ENCODE peak calls at places on chromosome 4, in eight cellular contexts. I, H, S, N, W, F, T and U are unnamed samples.

GRCh38 chr4:119057417-119057816 is 78.2 kb upstream of the MYOZ2 start:
- DNase-seq in H (no peak), F (no peak), I (no peak), S (no peak), W (no peak), N (no peak), T (no peak), U (no peak)

GRCh38 chr4:10316851-10317250 is 140.4 kb downstream of the ZNF518B start:
- DNase-seq in F (no peak), T (no peak), N (no peak), I (no peak), S (no peak), H (no peak), W (no peak), U (no peak)

GRCh38 chr4:188021548-188022249 is 26.1 kb downstream of the ZFP42 start:
- DNase-seq in W (peak), F (no peak), T (no peak), I (no peak), S (no peak), H (no peak), N (no peak), U (no peak)

GRCh38 chr4:31086771-31087330 is 366.7 kb downstream of the PCDH7 start:
- DNase-seq in T (no peak), F (no peak), H (no peak), S (no peak), N (no peak), W (no peak), I (no peak), U (no peak)

GRCh38 chr4:158513246-158513645 is 8.4 kb upstream of the RXFP1 start:
- DNase-seq in H (no peak), N (no peak), I (no peak), T (no peak), F (no peak), W (no peak), S (no peak), U (no peak)

GRCh38 chr4:16827045-16827444 is 71.4 kb downstream of the LDB2 start:
- DNase-seq in I (no peak), W (no peak), H (no peak), F (no peak), T (no peak), N (no peak), S (no peak), U (no peak)

GRCh38 chr4:15779336-15779735 is 1.2 kb downstream of the CD38 start:
- DNase-seq in S (peak), I (no peak), F (no peak), W (peak), H (no peak), N (no peak), T (no peak), U (peak)

GRCh38 chr4:137370699-137371098 is 161.6 kb downstream of the PCDH18 start:
- DNase-seq in W (no peak), T (no peak), S (no peak), I (no peak), N (no peak), F (no peak), H (no peak), U (no peak)

GRCh38 chr4:47750771-47751170 is 87.1 kb downstream of the CORIN start:
- DNase-seq in S (no peak), F (no peak), T (no peak), I (no peak), N (no peak), H (no peak), W (no peak), U (no peak)

GRCh38 chr4:186146443-186146842 is 41.9 kb downstream of the FAM149A start:
- DNase-seq in T (no peak), I (no peak), F (no peak), W (no peak), N (no peak), H (no peak), S (no peak), U (no peak)

GRCh38 chr4:6962211-6963041 is 52.8 kb downstream of the TBC1D14 start:
- DNase-seq in F (no peak), I (no peak), H (no peak), T (no peak), S (no peak), W (no peak), N (no peak), U (peak)

GRCh38 chr4:120008957-120009356 is 57.7 kb downstream of the MAD2L1 start:
- DNase-seq in N (no peak), F (no peak), H (no peak), I (no peak), S (no peak), W (no peak), T (no peak), U (no peak)

GRCh38 chr4:118821590-118822293 is 14.2 kb downstream of the SEC24D start:
- DNase-seq in H (no peak), S (no peak), I (no peak), T (no peak), W (no peak), F (no peak), N (no peak), U (no peak)

GRCh38 chr4:115145393-115146160 is 32.2 kb upstream of the NDST4 start:
- DNase-seq in T (no peak), N (no peak), F (no peak), S (no peak), I (no peak), W (peak), H (no peak), U (no peak)

GRCh38 chr4:108210989-108211725 is 42.4 kb upstream of the LEF1 start:
- DNase-seq in I (no peak), W (no peak), F (no peak), H (no peak), N (no peak), S (no peak), T (no peak), U (no peak)

GRCh38 chr4:180462116-180462515 is 1781.1 kb upstream of the TENM3 start:
- DNase-seq in F (no peak), T (no peak), I (no peak), H (no peak), W (no peak), N (no peak), S (no peak), U (no peak)

GRCh38 chr4:99381588-99382175 is 29.1 kb upstream of the ADH1C start:
- DNase-seq in S (no peak), W (no peak), F (no peak), H (no peak), T (no peak), N (no peak), I (no peak), U (no peak)

GRCh38 chr4:40395166-40395900 is 60.2 kb downstream of the CHRNA9 start:
- DNase-seq in H (no peak), F (no peak), W (no peak), S (no peak), N (no peak), I (no peak), T (no peak), U (no peak)

GRCh38 chr4:16977081-16977480 is 78.6 kb upstream of the LDB2 start:
- DNase-seq in I (no peak), T (no peak), S (no peak), F (no peak), N (no peak), W (no peak), H (no peak), U (no peak)

GRCh38 chr4:147736458-147736857 is 4.6 kb downstream of the ARHGAP10 start:
- DNase-seq in S (no peak), N (no peak), W (no peak), T (no peak), F (no peak), H (no peak), I (no peak), U (no peak)

GRCh38 chr4:4421356-4421755 is 34.5 kb downstream of the NSG1 start:
- DNase-seq in T (no peak), N (no peak), I (no peak), W (no peak), F (no peak), H (no peak), S (no peak), U (no peak)

GRCh38 chr4:58144721-58145120 is 1034.5 kb upstream of the IGFBP7 start:
- DNase-seq in I (no peak), H (no peak), W (no peak), N (no peak), F (no peak), S (no peak), T (no peak), U (no peak)

GRCh38 chr4:101348367-101348827 is 1.1 kb upstream of the PPP3CA start:
- DNase-seq in T (no peak), W (no peak), F (no peak), N (no peak), S (no peak), I (no peak), H (no peak), U (peak)

GRCh38 chr4:38166082-38166481 is 205.9 kb downstream of the PTTG2 start:
- DNase-seq in T (no peak), W (no peak), F (no peak), I (no peak), N (no peak), H (no peak), S (no peak), U (no peak)

GRCh38 chr4:98659741-98660507 is 1.5 kb upstream of the TSPAN5 start:
- DNase-seq in S (no peak), F (no peak), N (no peak), T (no peak), W (no peak), I (no peak), H (no peak), U (no peak)

GRCh38 chr4:74283614-74284013 is 24.7 kb upstream of the EPGN start:
- DNase-seq in W (no peak), H (no peak), N (no peak), F (no peak), I (peak), T (no peak), S (peak), U (no peak)

GRCh38 chr4:163672751-163673150 is 178.3 kb downstream of the TMA16 start:
- DNase-seq in W (no peak), F (no peak), S (no peak), H (no peak), I (no peak), N (no peak), T (no peak), U (no peak)

GRCh38 chr4:71270901-71271300 is 67.9 kb upstream of the SLC4A4 start:
- DNase-seq in W (peak), H (no peak), T (no peak), I (peak), F (no peak), N (no peak), S (no peak), U (no peak)

GRCh38 chr4:106238819-106239420 is 77.1 kb downstream of the TBCK start:
- DNase-seq in I (peak), N (no peak), F (no peak), T (peak), S (no peak), W (no peak), H (no peak), U (no peak)

GRCh38 chr4:75679876-75680575 is 6.8 kb upstream of the G3BP2 start:
- DNase-seq in F (no peak), W (no peak), I (no peak), H (no peak), N (no peak), S (no peak), T (no peak), U (no peak)

DNA sequence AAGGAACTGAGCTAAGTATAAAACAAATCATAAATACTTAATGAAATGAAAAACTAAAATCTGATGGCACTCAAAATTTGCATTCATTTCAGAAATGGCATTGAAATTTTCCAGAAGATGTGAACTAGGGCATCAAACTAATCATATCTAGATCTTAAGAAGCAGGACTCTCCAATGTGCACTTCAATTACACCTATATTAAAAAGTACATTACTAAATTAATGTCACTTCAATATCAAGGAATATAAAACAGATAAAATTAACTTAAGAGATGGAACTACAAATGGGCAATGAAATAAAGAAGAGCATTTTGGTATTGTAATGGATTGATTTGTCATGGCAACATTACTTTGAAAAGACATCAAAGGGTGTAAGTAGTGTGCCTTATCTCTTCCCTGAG is 20.3 kb downstream of the NPY2R start:
- DNase-seq in F (no peak), T (no peak), H (no peak), I (no peak), N (no peak), S (no peak), W (no peak), U (no peak)
- TF ChIP-seq POLR2AphosphoS5 in F (no peak), T (no peak), H (no peak), I (no peak), N (no peak), S (no peak), W (no peak), U (no peak)

GRCh38 chr4:185142911-185143595 is at the start of gene SLC25A4:
- DNase-seq in N (peak), F (no peak), H (peak), S (peak), W (peak), T (no peak), I (peak), U (peak)

GRCh38 chr4:185141777-185142176 is 1.3 kb upstream of the SLC25A4 start:
- DNase-seq in T (no peak), N (no peak), F (no peak), W (no peak), S (no peak), H (no peak), I (no peak), U (no peak)

GRCh38 chr4:185144601-185145240 is 1.7 kb downstream of the SLC25A4 start:
- DNase-seq in S (no peak), W (no peak), N (no peak), T (no peak), I (no peak), F (no peak), H (peak), U (no peak)

GRCh38 chr4:185142563-185142910 is 529 bp upstream of the SLC25A4 start:
- DNase-seq in I (no peak), H (no peak), T (no peak), W (no peak), S (peak), N (no peak), F (no peak), U (no peak)

GRCh38 chr4:185143596-185143969 is 517 bp downstream of the SLC25A4 start:
- DNase-seq in S (peak), T (no peak), H (no peak), F (no peak), W (peak), I (no peak), N (peak), U (no peak)
- TF ChIP-seq POLR2A in S (no peak), T (no peak), H (no peak), F (no peak), W (no peak), I (no peak), N (no peak), U (no peak)

GRCh38 chr4:113874480-113874879 is 105.0 kb downstream of the ARSJ start:
- DNase-seq in F (no peak), S (no peak), I (no peak), T (no peak), W (no peak), H (no peak), N (no peak), U (no peak)
- H3K27ac ChIP-seq in F (no peak), S (no peak), I (no peak), T (no peak), W (no peak), H (no peak), N (no peak), U (no peak)

DNA sequence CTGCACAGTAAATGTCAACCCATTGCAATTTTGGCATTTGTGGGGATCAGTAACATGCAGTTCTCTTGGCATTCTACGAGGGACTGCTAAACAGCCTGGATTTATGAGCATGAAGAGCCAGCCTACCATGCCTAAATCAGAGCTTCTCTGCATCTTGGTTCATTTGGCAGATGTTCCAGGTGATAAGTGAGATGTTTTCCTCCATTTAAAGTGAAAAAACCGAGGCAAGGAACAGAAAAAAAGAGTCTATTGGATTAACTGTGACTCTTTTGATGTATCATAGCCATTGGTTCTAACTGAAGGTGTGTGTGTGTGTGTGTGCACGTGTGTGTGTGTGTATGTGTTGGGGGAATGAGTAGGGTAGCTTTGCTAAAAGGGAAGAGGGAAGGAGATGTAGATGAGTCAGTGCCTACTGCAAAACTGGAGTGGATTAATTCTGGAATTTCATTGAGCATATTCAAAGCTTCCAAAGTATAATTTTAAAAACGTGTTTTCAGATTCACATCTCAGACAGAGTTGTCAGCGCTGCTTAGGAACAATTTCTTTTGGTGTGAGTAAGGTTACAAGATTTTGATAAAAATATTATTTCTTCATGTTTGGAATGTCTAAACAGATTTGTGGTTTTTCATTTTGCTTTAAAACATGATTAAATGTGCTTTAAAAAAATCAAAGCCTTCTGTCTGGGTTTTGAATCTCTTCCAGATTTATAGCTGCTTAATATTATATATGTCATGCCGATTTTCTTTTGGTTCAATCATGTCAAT is 123.3 kb upstream of the LNX1 start:
- DNase-seq in I (no peak), W (no peak), T (no peak), H (no peak), S (peak), N (no peak), F (no peak), U (no peak)
- TF ChIP-seq POLR2AphosphoS5 in I (no peak), W (no peak), T (no peak), H (no peak), S (peak), N (no peak), F (no peak), U (no peak)

GRCh38 chr4:153490985-153491483 is 24.9 kb downstream of the TMEM131L start:
- DNase-seq in N (no peak), S (no peak), H (no peak), W (no peak), T (no peak), F (no peak), I (no peak), U (no peak)

GRCh38 chr4:153486281-153487151 is 20.4 kb downstream of the TMEM131L start:
- DNase-seq in H (no peak), S (peak), T (no peak), W (no peak), F (no peak), N (no peak), I (peak), U (no peak)

GRCh38 chr4:153488006-153488718 is 22.0 kb downstream of the TMEM131L start:
- DNase-seq in N (peak), W (peak), H (peak), I (no peak), S (no peak), T (no peak), F (no peak), U (no peak)

GRCh38 chr4:153489856-153490558 is 23.8 kb downstream of the TMEM131L start:
- DNase-seq in F (no peak), I (no peak), T (no peak), N (no peak), W (no peak), H (no peak), S (no peak), U (no peak)

DNA sequence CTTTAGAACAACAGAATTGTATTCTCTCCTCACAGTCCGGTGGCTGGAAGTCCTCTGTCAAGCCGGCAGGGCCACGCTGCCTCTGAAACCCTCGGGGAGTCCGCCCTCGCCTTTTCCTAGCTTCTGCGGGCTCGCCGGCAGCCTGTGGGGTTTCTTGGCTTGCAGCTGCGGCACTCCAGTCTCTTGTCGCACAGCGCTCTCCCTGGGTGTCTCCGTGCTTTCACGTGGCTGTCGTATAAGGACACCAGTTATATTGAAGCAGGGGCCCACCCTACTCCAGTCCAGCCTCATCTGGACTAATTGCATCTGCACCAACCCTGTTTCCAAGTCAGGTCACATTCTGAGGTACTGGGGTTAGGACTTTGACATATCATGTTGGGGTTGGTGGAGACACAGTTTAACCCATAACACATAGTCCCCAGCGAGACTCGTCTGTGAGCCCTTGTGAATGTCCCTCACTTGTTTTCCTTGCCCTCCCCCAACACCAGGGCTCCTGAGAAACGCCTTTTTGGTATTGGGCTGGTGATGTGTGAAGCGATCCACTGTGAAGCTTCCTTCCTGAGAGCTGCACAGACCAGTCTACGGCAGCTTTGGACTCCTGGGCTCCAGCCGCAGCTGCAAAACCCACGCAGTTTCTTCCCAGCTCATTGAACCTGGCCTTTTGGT is 22.7 kb downstream of the TMEM131L start:
- DNase-seq in F (no peak), I (no peak), H (peak), N (peak), S (no peak), W (no peak), T (no peak), U (no peak)
- TF ChIP-seq POLR2A in F (no peak), I (no peak), H (no peak), N (no peak), S (no peak), W (no peak), T (no peak), U (no peak)

GRCh38 chr4:128653514-128654420 is 155.7 kb upstream of the JADE1 start:
- DNase-seq in T (no peak), W (peak), I (no peak), F (no peak), S (peak), N (no peak), H (no peak), U (no peak)

GRCh38 chr4:128658214-128658621 is 151.3 kb upstream of the JADE1 start:
- DNase-seq in I (no peak), F (no peak), W (no peak), H (no peak), N (no peak), S (no peak), T (no peak), U (no peak)

GRCh38 chr4:128657638-128658037 is 151.9 kb upstream of the JADE1 start:
- DNase-seq in W (no peak), F (no peak), I (no peak), N (no peak), H (no peak), S (no peak), T (no peak), U (no peak)

GRCh38 chr4:128649575-128650205 is 159.8 kb upstream of the JADE1 start:
- DNase-seq in W (peak), I (no peak), H (no peak), N (no peak), S (no peak), T (no peak), F (no peak), U (no peak)

GRCh38 chr4:128654465-128654864 is 155.0 kb upstream of the JADE1 start:
- DNase-seq in F (no peak), W (no peak), I (no peak), N (no peak), S (no peak), H (no peak), T (no peak), U (no peak)
- H3K27ac ChIP-seq in F (peak), W (peak), I (no peak), N (peak), S (peak), H (no peak), T (no peak), U (no peak)